ENCODE peak calls at places on chromosomes 4 and X, in five cellular contexts. M is AG04449, J is transverse colon, Y is breast epithelium, T is uterus. B is an unnamed sample.

GRCh38 chrX:54479471-54480122 is 16.4 kb downstream of the FGD1 start:
- DNase-seq in J (no peak), T (no peak), M (no peak), Y (no peak), B (no peak)

GRCh38 chrX:17812763-17813162 is 48.3 kb downstream of the RAI2 start:
- DNase-seq in Y (no peak), M (no peak), T (no peak), J (no peak), B (no peak)

GRCh38 chr4:63169836-63170235 is 1239.4 kb downstream of the TECRL start:
- DNase-seq in T (no peak), Y (no peak), M (no peak), J (no peak), B (no peak)

GRCh38 chrX:150032742-150033141 is 94.5 kb upstream of the EOLA2 start:
- DNase-seq in J (no peak), T (no peak), Y (no peak), M (no peak), B (peak)

GRCh38 chrX:1152090-1152489 is 60.4 kb downstream of the CRLF2 start:
- DNase-seq in Y (no peak), T (no peak), J (no peak), M (no peak), B (no peak)

GRCh38 chr4:37717575-37717974 is 31.4 kb upstream of the RELL1 start:
- DNase-seq in J (no peak), M (no peak), T (no peak), Y (no peak), B (peak)

GRCh38 chr4:128029907-128030306 is 31.2 kb upstream of the LARP1B start:
- DNase-seq in Y (no peak), J (no peak), T (no peak), M (no peak), B (no peak)

GRCh38 chr4:81052119-81053068 is 21.9 kb downstream of the BMP3 start:
- DNase-seq in M (peak), J (peak), Y (no peak), T (no peak), B (no peak)

GRCh38 chrX:150575415-150575814 is 7.0 kb downstream of the MTM1 start:
- DNase-seq in J (peak), M (no peak), T (no peak), Y (no peak), B (no peak)

GRCh38 chr4:33930497-33930896 is 2313.8 kb downstream of the ARAP2 start:
- DNase-seq in M (no peak), Y (no peak), J (no peak), T (no peak), B (no peak)

GRCh38 chrX:9859711-9860555 is 73.7 kb downstream of the SHROOM2 start:
- DNase-seq in T (no peak), M (peak), J (no peak), Y (no peak), B (peak)

GRCh38 chr4:111562811-111563210 is 582.4 kb upstream of the FAM241A start:
- DNase-seq in M (no peak), T (no peak), Y (no peak), J (no peak), B (no peak)

GRCh38 chrX:132692526-132692925 is 203.7 kb upstream of the MBNL3 start:
- DNase-seq in T (no peak), M (no peak), Y (no peak), J (no peak), B (no peak)

GRCh38 chrX:150495496-150495895 is 72.9 kb upstream of the MTM1 start:
- DNase-seq in J (no peak), T (no peak), Y (no peak), M (no peak), B (no peak)

GRCh38 chr4:119149110-119149509 is 13.5 kb downstream of the MYOZ2 start:
- DNase-seq in J (no peak), Y (no peak), M (no peak), T (no peak), B (no peak)

GRCh38 chr4:3416270-3416669 is 25.5 kb upstream of the HGFAC start:
- DNase-seq in Y (no peak), T (no peak), M (no peak), J (no peak), B (no peak)

GRCh38 chrX:99242001-99242400 is 1168.1 kb downstream of the PCDH19 start:
- DNase-seq in M (no peak), Y (no peak), T (no peak), J (no peak), B (no peak)
- TF ChIP-seq CTCF in M (no peak), Y (no peak), T (no peak), J (no peak), B (no peak)

DNA sequence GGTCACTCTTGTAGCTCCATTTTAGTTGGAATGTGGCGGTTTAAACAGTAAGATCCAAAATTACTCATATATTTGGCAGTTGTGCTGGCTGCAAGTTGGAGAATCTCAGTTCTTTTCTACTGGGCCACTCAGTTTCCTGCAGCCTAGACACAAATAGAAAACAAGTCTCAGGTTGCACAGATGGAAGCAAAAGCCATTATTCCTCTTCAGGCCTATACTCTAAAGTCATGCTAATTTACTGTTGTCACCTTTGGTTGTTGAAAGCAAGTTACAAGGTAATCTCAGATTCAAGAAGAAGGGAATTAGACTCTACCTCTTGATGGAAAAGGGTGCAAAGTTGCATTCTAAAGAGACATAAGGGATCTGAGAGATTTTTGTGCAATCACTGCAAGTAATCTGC is 345.4 kb downstream of the ADAM29 start:
- DNase-seq in T (no peak), J (no peak), M (no peak), Y (no peak), B (no peak)
- H3K4me3 ChIP-seq in T (no peak), J (no peak), M (no peak), Y (no peak), B (no peak)

GRCh38 chr4:164021947-164022346 is 527.5 kb downstream of the TMA16 start:
- DNase-seq in J (no peak), M (no peak), Y (no peak), T (no peak), B (no peak)

GRCh38 chr4:164027805-164028204 is 533.3 kb downstream of the TMA16 start:
- DNase-seq in T (no peak), Y (no peak), M (no peak), J (no peak), B (no peak)

GRCh38 chr4:164023214-164023613 is 528.7 kb downstream of the TMA16 start:
- DNase-seq in J (no peak), Y (no peak), M (no peak), T (no peak), B (no peak)
- TF ChIP-seq CTCF in J (no peak), Y (no peak), M (no peak), T (no peak), B (no peak)

GRCh38 chr4:145485120-145485519 is 3.5 kb downstream of the SMAD1 start:
- DNase-seq in M (no peak), J (no peak), T (no peak), Y (no peak), B (no peak)

GRCh38 chr4:145487626-145488025 is 6.0 kb downstream of the SMAD1 start:
- DNase-seq in M (no peak), T (no peak), Y (no peak), J (no peak), B (no peak)

GRCh38 chr4:145484240-145484846 is 2.7 kb downstream of the SMAD1 start:
- DNase-seq in M (no peak), T (no peak), Y (no peak), J (no peak), B (no peak)

GRCh38 chr4:145486603-145487002 is 5.0 kb downstream of the SMAD1 start:
- DNase-seq in J (no peak), T (no peak), M (no peak), Y (no peak), B (no peak)

GRCh38 chr4:145488310-145488709 is 6.7 kb downstream of the SMAD1 start:
- DNase-seq in M (no peak), J (no peak), Y (no peak), T (no peak), B (no peak)
- H3K4me3 ChIP-seq in M (no peak), J (no peak), Y (no peak), T (no peak), B (no peak)

DNA sequence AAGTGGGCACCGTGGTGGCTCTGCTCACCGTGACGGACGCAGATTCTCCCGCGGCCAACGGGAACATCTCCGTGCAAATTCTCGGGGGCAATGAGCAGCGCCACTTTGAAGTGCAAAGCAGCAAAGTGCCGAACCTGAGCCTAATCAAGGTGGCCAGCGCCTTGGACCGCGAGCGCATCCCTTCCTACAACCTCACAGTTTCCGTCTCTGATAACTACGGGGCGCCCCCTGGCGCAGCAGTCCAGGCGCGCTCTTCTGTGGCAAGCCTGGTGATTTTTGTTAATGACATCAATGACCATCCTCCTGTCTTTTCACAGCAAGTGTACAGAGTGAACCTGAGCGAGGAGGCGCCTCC is 2.7 kb downstream of the FAT4 start:
- DNase-seq in M (no peak), J (peak), T (peak), Y (no peak), B (no peak)
- TF ChIP-seq CTCF in M (peak), J (peak), T (peak), Y (no peak), B (peak)

GRCh38 chr4:148868207-148868606 is 426.0 kb upstream of the NR3C2 start:
- DNase-seq in J (no peak), M (no peak), T (no peak), Y (no peak), B (no peak)

DNA sequence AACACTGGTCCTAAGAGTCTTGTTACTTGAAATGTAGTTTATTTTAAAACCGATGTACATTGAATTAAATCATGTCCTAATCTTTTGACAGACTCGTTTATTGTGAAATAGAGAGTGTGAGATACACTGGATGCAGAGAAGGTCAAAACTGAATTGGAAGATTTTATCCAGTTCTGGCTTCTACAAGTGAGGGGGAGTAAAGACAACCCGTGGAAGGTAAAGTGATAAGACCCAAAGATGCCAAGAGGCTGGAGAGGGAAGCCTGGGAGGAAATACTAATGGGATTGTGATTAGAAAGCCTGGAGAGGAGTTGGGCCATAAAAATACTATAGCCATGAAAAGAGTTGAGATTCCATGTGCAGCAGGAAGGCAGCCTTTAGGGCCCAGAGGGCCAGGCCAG is 424.5 kb upstream of the NR3C2 start:
- DNase-seq in M (no peak), Y (no peak), J (no peak), T (no peak), B (no peak)
- H3K4me3 ChIP-seq in M (no peak), Y (no peak), J (no peak), T (no peak), B (no peak)

GRCh38 chr4:25991296-25991695 is 77.3 kb downstream of the SMIM20 start:
- DNase-seq in J (no peak), M (no peak), T (no peak), Y (no peak), B (no peak)

DNA sequence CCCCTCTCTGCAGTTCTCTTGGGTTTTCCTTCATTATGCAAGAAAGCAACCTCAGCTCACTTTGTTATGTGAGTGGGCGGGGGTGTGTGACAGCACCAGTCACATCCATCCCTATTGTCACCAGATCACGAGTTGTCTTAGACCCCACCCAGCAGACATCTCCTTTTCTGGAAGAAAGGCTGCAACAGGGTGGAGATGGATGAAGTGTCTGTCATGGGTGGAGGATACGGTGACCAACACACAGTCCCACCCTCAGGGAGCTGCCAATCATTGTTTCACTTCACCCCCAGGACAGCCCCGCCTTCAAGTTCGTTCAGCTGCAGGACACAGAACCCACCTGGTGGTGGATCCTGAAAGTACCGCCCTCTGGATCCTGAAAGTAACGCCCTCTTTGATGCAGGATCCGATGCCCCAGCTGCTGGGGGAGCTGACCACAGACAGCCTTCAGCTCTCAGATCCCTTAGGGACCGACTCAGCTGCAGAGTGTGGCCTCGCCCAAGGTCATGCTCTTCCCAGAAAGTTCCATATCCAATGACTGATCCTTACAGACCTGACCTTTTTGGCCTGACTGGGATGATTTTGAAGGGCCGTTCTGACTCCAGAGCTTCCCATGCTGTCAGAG is 79.7 kb downstream of the SMIM20 start:
- DNase-seq in M (no peak), J (peak), Y (no peak), T (no peak), B (no peak)
- TF ChIP-seq CTCF in M (peak), J (no peak), Y (no peak), T (no peak), B (peak)

GRCh38 chr4:84968936-84969335 is 2.4 kb upstream of the WDFY3 start:
- DNase-seq in Y (no peak), J (no peak), T (no peak), M (no peak), B (no peak)

GRCh38 chr4:84964995-84965557 is 1.4 kb downstream of the WDFY3 start:
- DNase-seq in T (no peak), M (no peak), Y (no peak), J (no peak), B (no peak)

GRCh38 chr4:84967292-84967651 is 782 bp upstream of the WDFY3 start:
- DNase-seq in M (no peak), T (no peak), J (no peak), Y (no peak), B (no peak)

GRCh38 chr4:84965558-84966381 is 720 bp downstream of the WDFY3 start:
- DNase-seq in Y (no peak), J (peak), T (peak), M (no peak), B (no peak)

DNA sequence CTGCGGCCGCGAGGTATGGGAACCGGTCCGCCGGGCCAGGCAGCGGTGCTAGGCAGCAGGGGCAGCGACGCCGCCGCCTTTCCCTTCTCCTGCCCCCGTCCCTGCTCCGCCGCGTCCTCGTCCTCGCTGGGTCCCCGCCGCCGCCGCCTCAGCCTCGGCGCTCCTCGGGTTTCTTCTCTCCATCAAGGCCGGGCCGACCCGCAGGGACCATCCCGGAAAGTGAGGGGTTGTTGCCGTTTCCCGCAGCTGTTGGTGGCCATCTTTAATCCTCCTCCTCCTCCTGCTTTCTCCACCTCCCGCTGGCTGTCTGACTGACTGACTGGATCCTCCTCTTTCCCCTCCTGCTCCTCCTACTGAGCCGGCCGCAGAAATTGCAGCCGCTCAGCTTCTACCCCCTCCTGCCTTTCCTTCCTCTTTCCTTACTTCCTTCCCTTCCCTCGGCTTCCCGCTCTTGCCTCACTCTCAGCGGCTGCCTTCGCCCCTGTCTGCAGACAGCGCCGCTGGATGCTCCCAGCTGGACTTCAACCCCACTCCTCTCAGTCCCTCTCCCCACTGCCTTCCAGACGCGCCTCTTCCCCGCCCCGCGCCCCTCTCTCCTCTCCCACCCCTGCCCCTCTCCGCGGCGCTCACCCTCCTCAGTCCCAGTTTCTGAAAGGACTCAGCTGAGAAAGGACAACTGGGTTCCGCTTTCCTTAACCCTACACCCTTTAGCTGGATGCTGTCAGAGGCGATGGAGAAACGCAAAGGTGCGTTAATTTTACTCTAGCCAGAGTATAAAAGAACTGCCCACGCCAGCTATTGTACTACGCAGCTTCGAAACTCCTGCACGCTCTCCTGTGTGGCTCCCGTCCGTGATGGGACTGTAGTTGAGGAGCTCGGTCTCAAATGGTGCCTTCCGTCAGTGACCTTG is at the start of gene WDFY3:
- DNase-seq in T (peak), J (peak), M (no peak), Y (peak), B (peak)
- H3K4me3 ChIP-seq in T (peak), J (peak), M (peak), Y (peak), B (peak)

GRCh38 chr4:41334182-41334581 is 77.5 kb downstream of the UCHL1 start:
- DNase-seq in T (no peak), M (no peak), J (no peak), Y (no peak), B (no peak)

GRCh38 chr4:41339812-41340809 is 83.4 kb downstream of the UCHL1 start:
- DNase-seq in M (no peak), Y (no peak), T (no peak), J (no peak), B (peak)
- TF ChIP-seq CTCF in M (no peak), Y (no peak), T (no peak), J (no peak), B (peak)

B was measured in AG09309.